ENCODE peak calls at places on chromosomes 5 and 9, in nine cellular contexts. U, Q, I, A, B, P, Z, K and T are unnamed samples.
A peak's percentile ranks its signal among the peaks of the same experiment; 100 is the strongest.

GRCh38 chr5:137507150-137507549 is 8.0 kb upstream of the SPOCK1 start:
- DNase-seq in U (no peak), Q (peak; percentile 22), I (no peak), A (no peak), B (no peak), P (no peak), Z (no peak), K (no peak), T (no peak)

GRCh38 chr9:135086597-135087488 is 625 bp upstream of the OLFM1 start:
- DNase-seq in U (no peak), Q (no peak), I (no peak), A (no peak), B (no peak), P (no peak), Z (no peak), K (no peak), T (no peak)

GRCh38 chr9:115115924-115116323 is 2.0 kb downstream of the TNC start:
- DNase-seq in U (no peak), Q (peak; percentile 86), I (no peak), A (no peak), B (peak; percentile 82), P (no peak), Z (no peak), K (peak; percentile 63), T (peak; percentile 91)

GRCh38 chr5:37662789-37663475 is 176.9 kb downstream of the GDNF start:
- DNase-seq in U (no peak), Q (no peak), I (no peak), A (no peak), B (no peak), P (no peak), Z (no peak), K (no peak), T (no peak)

GRCh38 chr9:34869390-34869789 is 88.7 kb upstream of the PHF24 start:
- DNase-seq in U (no peak), Q (peak; percentile 57), I (no peak), A (no peak), B (peak; percentile 19), P (no peak), Z (peak; percentile 19), K (peak; percentile 18), T (peak; percentile 75)

GRCh38 chr5:53151713-53152458 is 42.3 kb upstream of the MOCS2 start:
- DNase-seq in U (peak; percentile 61), Q (peak; percentile 77), I (no peak), A (no peak), B (peak; percentile 93), P (no peak), Z (peak; percentile 29), K (peak; percentile 91), T (peak; percentile 63)

GRCh38 chr5:95392593-95393182 is 1.5 kb downstream of the FAM81B start:
- DNase-seq in U (no peak), Q (peak; percentile 50), I (no peak), A (no peak), B (no peak), P (no peak), Z (peak; percentile 67), K (peak; percentile 33), T (peak; percentile 59)

GRCh38 chr5:142694092-142694856 is 8.4 kb upstream of the FGF1 start:
- DNase-seq in U (no peak), Q (no peak), I (no peak), A (no peak), B (no peak), P (no peak), Z (no peak), K (no peak), T (no peak)

GRCh38 chr5:35904443-35905132 is 33.8 kb downstream of the CAPSL start:
- DNase-seq in U (no peak), Q (no peak), I (no peak), A (no peak), B (no peak), P (no peak), Z (no peak), K (no peak), T (no peak)

GRCh38 chr5:38603691-38604090 is 47.2 kb upstream of the LIFR start:
- DNase-seq in U (no peak), Q (peak; percentile 41), I (no peak), A (no peak), B (peak; percentile 40), P (no peak), Z (no peak), K (peak; percentile 50), T (no peak)

GRCh38 chr9:89845862-89846261 is 241.1 kb downstream of the GADD45G start:
- DNase-seq in U (no peak), Q (no peak), I (no peak), A (no peak), B (no peak), P (no peak), Z (no peak), K (no peak), T (no peak)

GRCh38 chr5:3429962-3430361 is 165.7 kb upstream of the IRX1 start:
- DNase-seq in U (no peak), Q (no peak), I (no peak), A (no peak), B (no peak), P (no peak), Z (no peak), K (no peak), T (no peak)

GRCh38 chr9:33140406-33141360 is 26.5 kb downstream of the B4GALT1 start:
- DNase-seq in U (no peak), Q (no peak), I (no peak), A (no peak), B (no peak), P (no peak), Z (peak; percentile 42), K (no peak), T (no peak)

GRCh38 chr5:103804714-103805113 is 242.1 kb upstream of the NUDT12 start:
- DNase-seq in U (peak; percentile 48), Q (no peak), I (no peak), A (no peak), B (peak; percentile 4), P (no peak), Z (no peak), K (peak; percentile 39), T (peak; percentile 16)

GRCh38 chr9:115668506-115668905 is 485.1 kb upstream of the PAPPA start:
- DNase-seq in U (peak; percentile 83), Q (peak; percentile 97), I (no peak), A (no peak), B (peak; percentile 94), P (no peak), Z (no peak), K (peak; percentile 85), T (peak; percentile 88)

DNA sequence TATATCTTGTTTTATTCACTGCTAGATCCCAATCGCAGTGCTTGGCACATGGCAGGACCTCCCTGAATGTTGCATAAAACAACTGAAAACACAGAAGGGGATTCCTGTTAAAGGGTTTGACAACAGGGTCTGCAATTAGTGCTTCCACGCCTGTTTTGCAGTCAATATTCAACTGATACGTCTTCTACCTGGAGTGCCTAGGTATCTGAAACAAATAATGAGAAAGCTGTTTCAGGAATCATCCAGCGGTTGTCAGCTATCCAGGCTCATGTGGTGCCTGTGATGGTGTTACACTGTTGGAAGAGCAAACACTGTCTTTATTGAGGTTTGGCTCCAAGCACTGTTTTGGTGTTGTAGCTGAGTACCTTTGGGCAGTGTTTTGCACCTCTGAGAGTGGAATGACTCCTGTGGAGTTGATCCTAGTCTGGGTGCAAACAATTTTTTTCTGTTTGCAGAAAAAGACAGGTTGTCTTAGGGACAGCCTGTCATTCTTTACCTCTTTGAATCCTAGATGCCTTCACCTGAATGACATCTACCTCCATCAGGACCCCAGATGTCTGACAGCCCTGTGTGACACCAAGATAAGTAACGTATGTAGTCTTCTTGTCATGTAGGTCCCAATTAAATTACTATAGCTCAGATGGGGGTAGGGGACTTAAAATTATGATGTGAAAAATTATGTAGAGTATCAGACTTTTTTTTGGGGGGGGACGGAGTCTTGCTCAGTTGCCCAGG is 14.8 kb upstream of the MATR3 start:
- DNase-seq in U (no peak), Q (no peak), I (no peak), A (no peak), B (no peak), P (no peak), Z (no peak), K (no peak), T (no peak)
- H3K4me3 ChIP-seq in U (no peak overlapping the region), Q (no peak overlapping the region), I (no peak overlapping the region), A (no peak overlapping the region), B (no peak overlapping the region), P (no peak overlapping the region), Z (no peak overlapping the region), K (no peak overlapping the region), T (no peak overlapping the region)

DNA sequence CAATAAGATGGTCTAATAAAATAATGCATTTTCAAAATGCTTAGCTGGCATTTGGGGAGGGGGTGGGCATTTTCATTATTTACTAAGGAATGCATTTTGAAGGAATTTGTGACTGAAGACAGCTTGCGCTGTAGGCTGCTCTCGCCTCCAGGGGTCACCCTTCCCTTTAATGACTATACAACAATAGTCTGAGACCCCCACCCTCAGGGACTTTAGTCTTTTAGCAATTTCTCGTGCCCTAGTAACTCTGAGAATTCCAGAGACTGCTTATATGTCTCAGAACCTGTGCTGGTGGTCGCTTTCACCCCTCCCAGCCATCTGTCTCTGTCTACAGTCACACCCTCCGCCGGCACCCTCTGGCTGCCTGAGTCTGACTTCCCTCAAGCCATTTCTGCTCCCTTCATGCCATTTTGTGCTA is 671.5 kb downstream of the NR2F1-AS1 start:
- DNase-seq in U (no peak), Q (no peak), I (no peak), A (no peak), B (peak; percentile 11), P (no peak), Z (peak; percentile 53), K (peak; percentile 35), T (no peak)
- TF ChIP-seq CTCF in U (peak; percentile 37), Q (peak; percentile 53), I (peak; percentile 60), A (peak; percentile 5), B (peak; percentile 43), P (no peak), Z (peak; percentile 68), K (peak; percentile 67), T (peak; percentile 48)

GRCh38 chr5:150357326-150358260 is at the start of gene TCOF1:
- DNase-seq in U (peak; percentile 60), Q (peak; percentile 94), I (peak; percentile 96), A (peak; percentile 98), B (peak; percentile 91), P (peak; percentile 96), Z (peak; percentile 95), K (peak; percentile 96), T (peak; percentile 98)

GRCh38 chr5:150355791-150356190 is 1.7 kb upstream of the TCOF1 start:
- DNase-seq in U (no peak), Q (no peak), I (no peak), A (no peak), B (no peak), P (no peak), Z (no peak), K (no peak), T (no peak)

GRCh38 chr5:150358261-150359095 is 981 bp downstream of the TCOF1 start:
- DNase-seq in U (no peak), Q (no peak), I (no peak), A (no peak), B (peak; percentile 9), P (no peak), Z (peak; percentile 28), K (peak; percentile 8), T (peak; percentile 47)

GRCh38 chr5:150353395-150353675 is 4.2 kb upstream of the TCOF1 start:
- DNase-seq in U (no peak), Q (no peak), I (no peak), A (no peak), B (no peak), P (no peak), Z (no peak), K (no peak), T (no peak)

GRCh38 chr5:150356575-150357284 is 767 bp upstream of the TCOF1 start:
- DNase-seq in U (no peak), Q (no peak), I (no peak), A (no peak), B (no peak), P (no peak), Z (no peak), K (peak; percentile 5), T (no peak)
- H3K4me3 ChIP-seq in U (no peak overlapping the region), Q (peak overlapping the region; percentile 11), I (peak overlapping the region; percentile 99), A (peak overlapping the region; percentile 73), B (peak overlapping the region; percentile 3), P (peak overlapping the region; percentile 62), Z (peak overlapping the region; percentile 89), K (peak overlapping the region; percentile 31), T (peak overlapping the region; percentile 77)

GRCh38 chr9:12723409-12724028 is 30.3 kb downstream of the TYRP1 start:
- DNase-seq in U (no peak), Q (peak; percentile 60), I (no peak), A (no peak), B (peak; percentile 40), P (no peak), Z (peak; percentile 40), K (peak; percentile 50), T (peak; percentile 52)
- TF ChIP-seq CTCF in U (peak; percentile 46), Q (peak; percentile 47), I (peak; percentile 66), A (no peak), B (peak; percentile 59), P (no peak), Z (peak; percentile 14), K (peak; percentile 46), T (peak; percentile 43)